ENCODE peak calls at places on chromosomes 2 and 18, in seven cellular contexts. One of them, this sample, is unnamed.

GRCh38 chr18:61764381-61764780 is 128.4 kb downstream of the RNF152 start:
- DNase-seq in nephron progenitor cell: no peak
- DNase-seq in uterus: no peak
- DNase-seq in AG10803: peak; percentile 64
- DNase-seq in WTC11: no peak
- DNase-seq in GM12865: peak; percentile 57
- DNase-seq in left lung: no peak
- DNase-seq in this sample: no peak

GRCh38 chr18:7641813-7642212 is 74.7 kb downstream of the PTPRM start:
- DNase-seq in nephron progenitor cell: no peak
- DNase-seq in uterus: no peak
- DNase-seq in AG10803: no peak
- DNase-seq in WTC11: no peak
- DNase-seq in GM12865: no peak
- DNase-seq in left lung: no peak
- DNase-seq in this sample: no peak

GRCh38 chr2:216584112-216584511 is 49.1 kb upstream of the IGFBP2 start:
- DNase-seq in nephron progenitor cell: no peak
- DNase-seq in uterus: no peak
- DNase-seq in AG10803: no peak
- DNase-seq in WTC11: no peak
- DNase-seq in GM12865: no peak
- DNase-seq in left lung: no peak
- DNase-seq in this sample: no peak

GRCh38 chr2:227447606-227448005 is 24.4 kb upstream of the AGFG1 start:
- DNase-seq in nephron progenitor cell: no peak
- DNase-seq in uterus: no peak
- DNase-seq in AG10803: peak; percentile 70
- DNase-seq in WTC11: no peak
- DNase-seq in GM12865: no peak
- DNase-seq in left lung: no peak
- DNase-seq in this sample: no peak

GRCh38 chr2:20935168-20935567 is 108.7 kb downstream of the APOB start:
- DNase-seq in nephron progenitor cell: no peak
- DNase-seq in uterus: no peak
- DNase-seq in AG10803: no peak
- DNase-seq in WTC11: no peak
- DNase-seq in GM12865: no peak
- DNase-seq in left lung: no peak
- DNase-seq in this sample: peak; percentile 11

GRCh38 chr18:66571845-66572244 is 32.0 kb downstream of the CDH19 start:
- DNase-seq in nephron progenitor cell: no peak
- DNase-seq in uterus: no peak
- DNase-seq in AG10803: no peak
- DNase-seq in WTC11: no peak
- DNase-seq in GM12865: no peak
- DNase-seq in left lung: no peak
- DNase-seq in this sample: no peak

GRCh38 chr2:242031481-242032019 is 162.0 kb downstream of the RTP5 start:
- DNase-seq in nephron progenitor cell: no peak
- DNase-seq in uterus: peak; percentile 4
- DNase-seq in AG10803: peak; percentile 95
- DNase-seq in WTC11: no peak
- DNase-seq in GM12865: no peak
- DNase-seq in left lung: no peak
- DNase-seq in this sample: no peak

GRCh38 chr2:172220111-172220510 is 117.4 kb upstream of the DLX2 start:
- DNase-seq in nephron progenitor cell: no peak
- DNase-seq in uterus: no peak
- DNase-seq in AG10803: no peak
- DNase-seq in WTC11: no peak
- DNase-seq in GM12865: no peak
- DNase-seq in left lung: no peak
- DNase-seq in this sample: no peak

GRCh38 chr2:95670167-95670566 is 78.4 kb downstream of the TRIM43 start:
- DNase-seq in nephron progenitor cell: no peak
- DNase-seq in uterus: no peak
- DNase-seq in AG10803: peak; percentile 85
- DNase-seq in WTC11: no peak
- DNase-seq in GM12865: no peak
- DNase-seq in left lung: no peak
- DNase-seq in this sample: no peak

GRCh38 chr2:21291281-21291825 is 167.6 kb downstream of the TDRD15 start:
- DNase-seq in nephron progenitor cell: no peak
- DNase-seq in uterus: no peak
- DNase-seq in AG10803: no peak
- DNase-seq in WTC11: no peak
- DNase-seq in GM12865: no peak
- DNase-seq in left lung: no peak
- DNase-seq in this sample: no peak

GRCh38 chr18:22914633-22915032 is 18.5 kb upstream of the RBBP8 start:
- DNase-seq in nephron progenitor cell: no peak
- DNase-seq in uterus: no peak
- DNase-seq in AG10803: no peak
- DNase-seq in WTC11: no peak
- DNase-seq in GM12865: no peak
- DNase-seq in left lung: no peak
- DNase-seq in this sample: no peak

GRCh38 chr2:174334781-174335604 is at the start of gene SP9:
- DNase-seq in nephron progenitor cell: peak; percentile 83
- DNase-seq in uterus: no peak
- DNase-seq in AG10803: peak; percentile 78
- DNase-seq in WTC11: peak; percentile 90
- DNase-seq in GM12865: no peak
- DNase-seq in left lung: no peak
- DNase-seq in this sample: peak; percentile 54

GRCh38 chr18:47163241-47163640 is 12.9 kb downstream of the IER3IP1 start:
- DNase-seq in nephron progenitor cell: no peak
- DNase-seq in uterus: no peak
- DNase-seq in AG10803: peak; percentile 52
- DNase-seq in WTC11: no peak
- DNase-seq in GM12865: peak; percentile 52
- DNase-seq in left lung: no peak
- DNase-seq in this sample: no peak

GRCh38 chr2:113976277-113976928 is 86.5 kb downstream of the ACTR3 start:
- DNase-seq in nephron progenitor cell: no peak
- DNase-seq in uterus: no peak
- DNase-seq in AG10803: no peak
- DNase-seq in WTC11: no peak
- DNase-seq in GM12865: no peak
- DNase-seq in left lung: no peak
- DNase-seq in this sample: no peak

GRCh38 chr18:3046216-3046808 is 33.4 kb upstream of the LPIN2 start:
- DNase-seq in nephron progenitor cell: no peak
- DNase-seq in uterus: no peak
- DNase-seq in AG10803: no peak
- DNase-seq in WTC11: no peak
- DNase-seq in GM12865: peak; percentile 44
- DNase-seq in left lung: no peak
- DNase-seq in this sample: no peak

GRCh38 chr2:198055726-198056125 is 251.3 kb downstream of the PLCL1 start:
- DNase-seq in nephron progenitor cell: no peak
- DNase-seq in uterus: no peak
- DNase-seq in AG10803: no peak
- DNase-seq in WTC11: no peak
- DNase-seq in GM12865: no peak
- DNase-seq in left lung: no peak
- DNase-seq in this sample: no peak

GRCh38 chr2:83784315-83784714 is 674.8 kb downstream of the SUCLG1 start:
- DNase-seq in nephron progenitor cell: no peak
- DNase-seq in uterus: no peak
- DNase-seq in AG10803: no peak
- DNase-seq in WTC11: no peak
- DNase-seq in GM12865: no peak
- DNase-seq in left lung: no peak
- DNase-seq in this sample: no peak

GRCh38 chr2:130864830-130865229 is 28.1 kb downstream of the ARHGEF4 start:
- DNase-seq in nephron progenitor cell: no peak
- DNase-seq in uterus: no peak
- DNase-seq in AG10803: peak; percentile 62
- DNase-seq in WTC11: no peak
- DNase-seq in GM12865: no peak
- DNase-seq in left lung: no peak
- DNase-seq in this sample: peak; percentile 47

GRCh38 chr2:144943986-144944385 is 424.1 kb upstream of the ZEB2 start:
- DNase-seq in nephron progenitor cell: no peak
- DNase-seq in uterus: no peak
- DNase-seq in AG10803: peak; percentile 82
- DNase-seq in WTC11: no peak
- DNase-seq in GM12865: no peak
- DNase-seq in left lung: no peak
- DNase-seq in this sample: no peak

GRCh38 chr2:202436631-202437030 is 60.5 kb downstream of the BMPR2 start:
- DNase-seq in nephron progenitor cell: no peak
- DNase-seq in uterus: no peak
- DNase-seq in AG10803: no peak
- DNase-seq in WTC11: no peak
- DNase-seq in GM12865: no peak
- DNase-seq in left lung: no peak
- DNase-seq in this sample: no peak

GRCh38 chr2:33660416-33661118 is 61.5 kb upstream of the FAM98A start:
- DNase-seq in nephron progenitor cell: no peak
- DNase-seq in uterus: no peak
- DNase-seq in AG10803: no peak
- DNase-seq in WTC11: no peak
- DNase-seq in GM12865: no peak
- DNase-seq in left lung: no peak
- DNase-seq in this sample: no peak

GRCh38 chr2:85585781-85586105 is 1.5 kb downstream of the VAMP5 start:
- DNase-seq in nephron progenitor cell: no peak
- DNase-seq in uterus: no peak
- DNase-seq in AG10803: peak; percentile 85
- DNase-seq in WTC11: no peak
- DNase-seq in GM12865: no peak
- DNase-seq in left lung: no peak
- DNase-seq in this sample: no peak

GRCh38 chr2:9416267-9416961 is 6.9 kb downstream of the ITGB1BP1 start:
- DNase-seq in nephron progenitor cell: no peak
- DNase-seq in uterus: no peak
- DNase-seq in AG10803: no peak
- DNase-seq in WTC11: no peak
- DNase-seq in GM12865: no peak
- DNase-seq in left lung: no peak
- DNase-seq in this sample: no peak

DNA sequence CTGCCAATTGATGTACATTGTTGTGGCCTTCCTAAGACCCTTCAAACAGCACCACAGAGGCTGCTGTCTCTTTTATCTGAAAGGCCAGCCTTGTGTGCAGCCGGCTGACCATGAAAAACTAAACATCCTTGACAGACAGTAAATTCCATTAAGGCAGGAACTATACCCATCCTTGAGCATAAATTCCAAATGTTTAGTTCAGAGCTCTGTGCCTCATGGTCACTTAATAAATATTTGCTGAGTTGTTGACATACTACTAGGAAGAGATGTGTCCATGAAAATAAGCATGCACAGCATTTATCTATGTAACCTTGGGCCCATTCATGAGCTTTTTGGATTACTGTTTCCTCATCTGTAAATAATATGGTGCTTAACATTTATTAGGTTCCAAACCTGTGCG is 424.8 kb downstream of the HRH4 start:
- DNase-seq in nephron progenitor cell: no peak
- DNase-seq in uterus: no peak
- DNase-seq in AG10803: no peak
- DNase-seq in WTC11: no peak
- DNase-seq in GM12865: no peak
- DNase-seq in left lung: no peak
- DNase-seq in this sample: no peak
- TF ChIP-seq CTCF in nephron progenitor cell: no peak
- TF ChIP-seq CTCF in uterus: no peak
- TF ChIP-seq CTCF in AG10803: no peak
- TF ChIP-seq CTCF in WTC11: no peak
- TF ChIP-seq CTCF in GM12865: no peak
- TF ChIP-seq CTCF in left lung: no peak
- TF ChIP-seq CTCF in this sample: no peak

DNA sequence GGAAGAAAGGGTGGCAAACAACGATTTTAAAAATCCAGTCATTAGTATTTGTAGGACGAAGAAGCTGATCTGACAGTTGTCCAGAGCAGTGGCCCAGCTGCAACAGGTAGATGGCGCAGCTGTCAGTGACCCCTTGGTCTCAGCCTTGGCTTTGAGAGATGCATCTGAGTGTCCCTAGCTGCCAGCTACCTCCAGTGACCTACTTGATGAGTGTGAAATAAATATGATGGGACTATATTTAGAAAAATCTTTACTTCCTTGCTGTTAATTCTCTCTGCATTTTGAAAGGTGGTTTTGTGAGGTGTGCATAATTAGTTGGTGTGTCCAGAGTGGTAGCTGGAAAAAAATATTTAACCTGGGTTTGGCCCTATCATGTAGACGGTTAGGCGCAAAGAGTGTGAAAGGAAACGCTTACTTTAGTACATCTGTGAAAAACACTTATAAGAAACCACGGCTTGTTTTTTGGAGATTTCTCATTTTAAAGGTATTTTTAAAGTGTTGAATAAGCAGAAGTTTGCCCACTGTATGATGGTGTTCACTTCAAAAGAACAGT is 962 bp downstream of the INPP1 start:
- DNase-seq in nephron progenitor cell: no peak
- DNase-seq in uterus: peak; percentile 41
- DNase-seq in AG10803: peak; percentile 31
- DNase-seq in WTC11: no peak
- DNase-seq in GM12865: peak; percentile 77
- DNase-seq in left lung: peak; percentile 67
- DNase-seq in this sample: peak; percentile 54
- TF ChIP-seq CTCF in nephron progenitor cell: peak; percentile 16
- TF ChIP-seq CTCF in uterus: peak; percentile 36
- TF ChIP-seq CTCF in AG10803: peak; percentile 38
- TF ChIP-seq CTCF in WTC11: no peak
- TF ChIP-seq CTCF in GM12865: peak; percentile 45
- TF ChIP-seq CTCF in left lung: no peak
- TF ChIP-seq CTCF in this sample: peak; percentile 25

GRCh38 chr18:10860937-10861336 is 288.4 kb downstream of the PIEZO2 start:
- DNase-seq in nephron progenitor cell: no peak
- DNase-seq in uterus: no peak
- DNase-seq in AG10803: no peak
- DNase-seq in WTC11: no peak
- DNase-seq in GM12865: no peak
- DNase-seq in left lung: no peak
- DNase-seq in this sample: no peak
- TF ChIP-seq CTCF in nephron progenitor cell: no peak
- TF ChIP-seq CTCF in uterus: no peak
- TF ChIP-seq CTCF in AG10803: no peak
- TF ChIP-seq CTCF in WTC11: no peak
- TF ChIP-seq CTCF in GM12865: no peak
- TF ChIP-seq CTCF in left lung: no peak
- TF ChIP-seq CTCF in this sample: no peak

DNA sequence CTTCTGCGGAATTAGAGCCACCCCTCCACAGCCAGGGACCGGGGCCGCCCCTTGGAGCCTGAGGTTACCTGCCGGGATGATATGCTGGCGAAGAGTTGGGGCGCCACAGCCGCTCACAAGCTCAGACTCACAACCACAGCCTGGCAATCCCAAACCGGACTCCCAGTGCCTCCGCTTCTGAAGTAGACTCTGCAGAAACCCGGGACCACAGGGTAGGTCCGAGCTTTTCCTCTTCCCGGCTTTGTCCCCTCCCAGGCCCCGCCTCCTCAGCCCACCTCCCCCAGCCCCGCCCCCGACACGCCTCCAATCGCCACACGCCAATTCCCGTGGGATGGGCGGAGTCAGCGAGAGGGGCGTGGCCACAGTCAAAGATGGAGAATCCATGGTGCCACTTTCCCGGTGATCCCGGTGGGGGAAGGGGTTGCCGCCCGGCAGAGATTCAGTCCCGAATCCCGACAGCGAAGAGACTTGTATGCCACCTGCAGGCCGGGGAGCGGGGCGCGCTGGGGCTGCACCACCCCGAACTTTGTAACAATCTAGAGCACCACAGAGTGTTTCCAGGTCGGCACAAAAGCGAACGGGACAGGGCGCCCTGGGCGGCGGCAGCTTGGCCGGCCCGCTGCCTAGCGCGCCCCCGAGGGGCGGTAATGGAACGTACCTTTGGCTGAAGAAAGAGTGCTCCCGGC is at the start of gene IDH1:
- DNase-seq in nephron progenitor cell: peak; percentile 100
- DNase-seq in uterus: peak; percentile 97
- DNase-seq in AG10803: peak; percentile 89
- DNase-seq in WTC11: peak; percentile 99
- DNase-seq in GM12865: peak; percentile 91
- DNase-seq in left lung: peak; percentile 96
- DNase-seq in this sample: peak; percentile 99
- TF ChIP-seq CTCF in nephron progenitor cell: peak; percentile 47
- TF ChIP-seq CTCF in uterus: peak; percentile 23
- TF ChIP-seq CTCF in AG10803: peak; percentile 44
- TF ChIP-seq CTCF in WTC11: no peak
- TF ChIP-seq CTCF in GM12865: peak; percentile 45
- TF ChIP-seq CTCF in left lung: peak; percentile 40
- TF ChIP-seq CTCF in this sample: peak; percentile 68

This sample was measured in Calu3.